ENCODE peak calls at places on chromosomes 6 and 20, in five cellular contexts. W is PC-9; X is IMR-90; O is CD4-positive, alpha-beta memory T cell; Q is mesendoderm. J is an unnamed sample.

GRCh38 chr6:68559052-68559451 is 76.0 kb upstream of the ADGRB3 start:
- DNase-seq in X (no peak), Q (peak; percentile 69), W (no peak), O (no peak), J (no peak)

GRCh38 chr6:131029661-131030297 is 33.3 kb downstream of the EPB41L2 start:
- DNase-seq in W (no peak), X (peak; percentile 65), O (no peak), Q (peak; percentile 82), J (no peak)

GRCh38 chr6:30685157-30685976 is 1.1 kb downstream of the PPP1R18 start:
- DNase-seq in Q (peak; percentile 49), X (no peak), W (no peak), O (no peak), J (no peak)

GRCh38 chr6:163490826-163491577 is 76.5 kb downstream of the QKI start:
- DNase-seq in X (peak; percentile 61), W (no peak), Q (no peak), O (no peak), J (peak; percentile 68)

GRCh38 chr6:135362124-135362523 is 135.4 kb downstream of the AHI1 start:
- DNase-seq in O (no peak), Q (no peak), W (no peak), X (no peak), J (no peak)

GRCh38 chr20:45402946-45403345 is 5.1 kb upstream of the DBNDD2 start:
- DNase-seq in W (no peak), O (no peak), X (peak; percentile 68), Q (no peak), J (no peak)

GRCh38 chr6:113591896-113592827 is 265.0 kb upstream of the MARCKS start:
- DNase-seq in X (peak; percentile 31), Q (peak; percentile 69), O (no peak), W (peak; percentile 11), J (peak; percentile 79)

GRCh38 chr6:106451419-106451818 is 90.9 kb downstream of the CRYBG1 start:
- DNase-seq in Q (no peak), W (no peak), O (no peak), X (no peak), J (no peak)

GRCh38 chr20:58481541-58482021 is 33.6 kb downstream of the APCDD1L start:
- DNase-seq in X (no peak), W (peak; percentile 49), O (peak; percentile 14), Q (peak; percentile 77), J (peak; percentile 67)

GRCh38 chr20:36236786-36237121 is 476 bp downstream of the AAR2 start:
- DNase-seq in Q (no peak), O (no peak), W (no peak), X (no peak), J (no peak)

GRCh38 chr6:124433369-124434064 is 528.7 kb upstream of the RNF217 start:
- DNase-seq in X (no peak), Q (no peak), O (no peak), W (no peak), J (no peak)

GRCh38 chr20:14935285-14935684 is 597.9 kb upstream of the FLRT3 start:
- DNase-seq in X (no peak), W (no peak), Q (peak; percentile 47), O (no peak), J (no peak)

GRCh38 chr20:3224681-3225421 is 14.1 kb downstream of the SLC4A11 start:
- DNase-seq in W (peak; percentile 56), O (no peak), Q (no peak), X (no peak), J (peak; percentile 76)

GRCh38 chr20:21529863-21530262 is 16.0 kb upstream of the NKX2-2 start:
- DNase-seq in Q (peak; percentile 44), O (no peak), W (no peak), X (no peak), J (no peak)

GRCh38 chr6:3813150-3813780 is 35.9 kb upstream of the FAM50B start:
- DNase-seq in W (peak; percentile 54), O (no peak), X (peak; percentile 56), Q (no peak), J (no peak)

GRCh38 chr20:7851031-7851490 is 89.2 kb downstream of the HAO1 start:
- DNase-seq in Q (no peak), W (no peak), O (no peak), X (peak; percentile 11), J (no peak)

GRCh38 chr6:130900913-130901312 is 73.7 kb downstream of the SMLR1 start:
- DNase-seq in O (no peak), Q (peak; percentile 30), W (no peak), X (peak; percentile 80), J (no peak)

GRCh38 chr20:7274870-7275269 is 507.4 kb downstream of the BMP2 start:
- DNase-seq in W (no peak), Q (peak; percentile 35), X (no peak), O (no peak), J (no peak)

GRCh38 chr6:9516207-9516606 is 898.7 kb downstream of the TFAP2A start:
- DNase-seq in Q (peak; percentile 60), W (peak; percentile 74), X (peak; percentile 83), O (no peak), J (no peak)

GRCh38 chr6:28446818-28447511 is 3.7 kb upstream of the ZSCAN23 start:
- DNase-seq in Q (peak; percentile 35), O (no peak), W (no peak), X (peak; percentile 6), J (no peak)

GRCh38 chr6:9463311-9463710 is 951.6 kb downstream of the TFAP2A start:
- DNase-seq in X (no peak), O (no peak), Q (no peak), W (no peak), J (no peak)

GRCh38 chr6:43739642-43740091 is 30.3 kb upstream of the VEGFA start:
- DNase-seq in W (no peak), Q (peak; percentile 72), O (no peak), X (no peak), J (peak; percentile 72)

GRCh38 chr6:167993831-167994230 is 3.6 kb upstream of the KIF25 start:
- DNase-seq in W (no peak), O (no peak), X (no peak), Q (no peak), J (peak; percentile 12)
- H3K4me3 ChIP-seq in W (no peak overlapping the region), O (no peak overlapping the region), X (no peak overlapping the region), Q (no peak overlapping the region), J (no peak overlapping the region)

DNA sequence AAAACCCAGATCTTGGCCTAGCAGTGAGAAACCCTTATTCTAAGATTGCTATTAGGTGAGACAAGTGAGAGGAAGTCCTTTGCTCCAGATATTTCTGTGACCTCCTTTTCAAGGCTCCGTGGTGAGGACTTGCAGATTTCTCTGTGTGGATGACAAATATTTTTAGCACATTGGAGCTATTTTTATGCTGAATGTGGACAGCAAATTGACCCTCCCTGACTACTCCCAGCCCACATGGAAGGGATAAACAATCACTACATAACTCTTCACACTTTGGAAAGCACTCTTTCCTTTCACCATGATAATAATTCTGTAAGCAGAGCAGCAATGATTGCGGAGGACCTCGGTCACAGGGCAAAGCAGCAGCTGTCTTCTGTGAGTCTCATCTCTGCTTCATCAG is 88.0 kb upstream of the ADGRF1 start:
- DNase-seq in W (no peak), O (no peak), Q (no peak), X (no peak), J (no peak)
- H3K4me1 ChIP-seq in W (peaks cover 84% of the 10 kb centered on the region), O (no peaks in the 10 kb centered on the region), Q (peaks cover 25% of the 10 kb centered on the region), X (peaks cover 18% of the 10 kb centered on the region), J (peaks cover 7% of the 10 kb centered on the region)

GRCh38 chr6:143539106-143539505 is 27.6 kb upstream of the FUCA2 start:
- DNase-seq in O (no peak), W (no peak), X (no peak), Q (no peak), J (no peak)
- H3K27me3 ChIP-seq in O (no peaks in the 10 kb centered on the region), W (no peaks in the 10 kb centered on the region), X (no peaks in the 10 kb centered on the region), Q (no peaks in the 10 kb centered on the region), J (no peaks in the 10 kb centered on the region)

DNA sequence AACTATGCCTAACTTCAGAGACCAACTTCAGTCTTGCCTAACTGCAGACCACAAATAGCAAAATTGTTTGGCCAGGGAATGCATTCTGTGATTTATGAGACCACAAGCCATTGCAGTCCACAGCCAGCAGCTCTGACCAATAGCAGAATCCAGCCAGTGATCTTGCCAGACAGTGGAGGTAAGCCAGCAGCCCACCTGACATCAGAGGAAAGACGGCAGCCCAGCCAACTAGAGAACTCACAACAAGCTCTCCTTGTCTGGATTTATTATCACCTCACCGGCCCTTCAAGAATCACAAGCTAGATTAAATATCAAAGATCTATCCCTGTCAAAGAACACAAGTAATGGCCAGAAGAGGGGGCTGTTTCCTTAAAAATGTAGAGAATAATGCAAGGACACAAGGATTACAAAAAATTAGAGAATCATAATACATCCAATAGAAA is 66.5 kb upstream of the SLC35F1 start:
- DNase-seq in Q (peak; percentile 70), W (peak; percentile 1), X (peak; percentile 36), O (no peak), J (no peak)
- H3K4me3 ChIP-seq in Q (no peak overlapping the region), W (no peak overlapping the region), X (no peak overlapping the region), O (no peak overlapping the region), J (no peak overlapping the region)

GRCh38 chr20:32229351-32229750 is 21.7 kb downstream of the POFUT1 start:
- DNase-seq in O (no peak), Q (no peak), X (no peak), W (no peak), J (no peak)

GRCh38 chr20:32227744-32228688 is 20.3 kb downstream of the POFUT1 start:
- DNase-seq in X (no peak), Q (peak; percentile 50), W (no peak), O (no peak), J (peak; percentile 90)

GRCh38 chr20:32227316-32227715 is 19.6 kb downstream of the POFUT1 start:
- DNase-seq in X (no peak), O (no peak), Q (no peak), W (no peak), J (peak; percentile 48)

DNA sequence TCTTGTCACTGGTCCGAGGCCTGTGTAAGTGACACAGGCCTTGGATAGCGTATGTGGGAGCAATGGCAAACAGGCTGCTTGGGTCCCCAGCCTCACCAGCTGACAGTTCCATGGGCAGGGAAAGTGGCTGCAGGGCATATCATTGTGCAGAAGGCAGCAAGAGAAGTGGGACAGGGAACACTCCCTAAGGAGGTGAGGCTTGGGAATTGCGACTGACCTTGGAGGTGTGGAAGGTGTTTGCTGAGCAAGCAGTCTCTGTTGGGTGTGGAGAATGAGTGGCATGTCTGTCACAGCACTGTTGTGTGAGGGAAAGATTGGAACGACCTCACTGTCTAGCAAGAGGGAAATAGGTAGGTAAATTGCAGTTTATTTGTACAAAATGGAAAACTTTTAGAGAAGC is 16.8 kb downstream of the POFUT1 start:
- DNase-seq in X (no peak), W (no peak), Q (no peak), O (no peak), J (peak; percentile 77)
- H3K4me1 ChIP-seq in X (no peaks in the 10 kb centered on the region), W (no peaks in the 10 kb centered on the region), Q (no peaks in the 10 kb centered on the region), O (no peaks in the 10 kb centered on the region), J (peaks cover 11% of the 10 kb centered on the region)

J was measured in colonic mucosa.